ENCODE peak calls at places on chromosomes 4 and X, in six cellular contexts. S is NCI-H2081, V is AG09309, K is NCI-H1105, F is coronary artery, G is globus pallidus. W is an unnamed sample.

GRCh38 chrX:13053171-13053570 is 8.8 kb upstream of the FAM9C start:
- DNase-seq in S (no peak), V (no peak), K (no peak), F (no peak), G (no peak), W (no peak)

GRCh38 chrX:138018145-138018799 is 452.3 kb downstream of the ZIC3 start:
- DNase-seq in S (peak; percentile 7), V (no peak), K (peak; percentile 3), F (no peak), G (no peak), W (no peak)

GRCh38 chr4:59553739-59554126 is 1646.4 kb upstream of the ADGRL3 start:
- DNase-seq in S (no peak), V (no peak), K (no peak), F (no peak), G (no peak), W (no peak)

GRCh38 chr4:4386296-4386735 is 586 bp upstream of the NSG1 start:
- DNase-seq in S (no peak), V (no peak), K (peak; percentile 22), F (no peak), G (no peak), W (no peak)

GRCh38 chrX:21728276-21728968 is 29.5 kb downstream of the SMPX start:
- DNase-seq in S (peak; percentile 9), V (no peak), K (no peak), F (no peak), G (no peak), W (no peak)

GRCh38 chrX:124518888-124519287 is 172.5 kb downstream of the SH2D1A start:
- DNase-seq in S (no peak), V (no peak), K (no peak), F (no peak), G (no peak), W (peak; percentile 41)

GRCh38 chrX:40012800-40013682 is 84.7 kb downstream of the BCOR start:
- DNase-seq in S (peak; percentile 86), V (no peak), K (peak; percentile 51), F (peak; percentile 80), G (no peak), W (no peak)

GRCh38 chr4:109846395-109847098 is 1.4 kb upstream of the LRIT3 start:
- DNase-seq in S (no peak), V (no peak), K (no peak), F (no peak), G (no peak), W (no peak)

GRCh38 chrX:124467202-124467601 is 120.8 kb downstream of the SH2D1A start:
- DNase-seq in S (no peak), V (no peak), K (no peak), F (no peak), G (no peak), W (no peak)

GRCh38 chr4:791866-792630 is 33.9 kb downstream of the CPLX1 start:
- DNase-seq in S (no peak), V (no peak), K (no peak), F (no peak), G (no peak), W (no peak)

GRCh38 chr4:85142451-85142850 is 176.0 kb upstream of the WDFY3 start:
- DNase-seq in S (no peak), V (no peak), K (no peak), F (no peak), G (no peak), W (no peak)

GRCh38 chrX:120746153-120746552 is 116.3 kb upstream of the C1GALT1C1 start:
- DNase-seq in S (no peak), V (no peak), K (no peak), F (no peak), G (no peak), W (no peak)

GRCh38 chr4:156609421-156609820 is 362.2 kb downstream of the PDGFC start:
- DNase-seq in S (no peak), V (no peak), K (no peak), F (no peak), G (peak; percentile 14), W (no peak)

GRCh38 chr4:173652283-173652931 is 122.4 kb upstream of the HAND2 start:
- DNase-seq in S (no peak), V (no peak), K (no peak), F (no peak), G (no peak), W (no peak)

GRCh38 chrX:47191331-47191730 is 2.3 kb upstream of the UBA1 start:
- DNase-seq in S (peak; percentile 80), V (no peak), K (no peak), F (no peak), G (no peak), W (no peak)

GRCh38 chr4:166008510-166008909 is 135.5 kb downstream of the TLL1 start:
- DNase-seq in S (no peak), V (no peak), K (no peak), F (no peak), G (no peak), W (no peak)

GRCh38 chr4:2793578-2793919 is 664 bp downstream of the SH3BP2 start:
- DNase-seq in S (no peak), V (no peak), K (peak; percentile 0), F (peak; percentile 74), G (no peak), W (no peak)

GRCh38 chr4:125140966-125141495 is 173.7 kb upstream of the FAT4 start:
- DNase-seq in S (no peak), V (peak; percentile 10), K (no peak), F (no peak), G (no peak), W (peak; percentile 12)

GRCh38 chr4:3009422-3009821 is 46.1 kb downstream of the GRK4 start:
- DNase-seq in S (no peak), V (no peak), K (no peak), F (no peak), G (peak; percentile 35), W (no peak)

GRCh38 chr4:153758688-153759406 is 977 bp downstream of the RNF175 start:
- DNase-seq in S (no peak), V (no peak), K (no peak), F (no peak), G (no peak), W (no peak)

GRCh38 chr4:41874398-41874797 is 60.8 kb upstream of the TMEM33 start:
- DNase-seq in S (no peak), V (no peak), K (no peak), F (no peak), G (no peak), W (no peak)

GRCh38 chr4:186808635-186809018 is 85.0 kb upstream of the FAT1 start:
- DNase-seq in S (no peak), V (peak; percentile 78), K (no peak), F (no peak), G (no peak), W (no peak)

GRCh38 chrX:97616883-97617510 is 733.3 kb downstream of the RPA4 start:
- DNase-seq in S (no peak), V (peak; percentile 14), K (no peak), F (no peak), G (no peak), W (peak; percentile 1)

GRCh38 chr4:154781126-154781982 is at the start of gene RBM46:
- DNase-seq in S (no peak), V (no peak), K (no peak), F (no peak), G (no peak), W (no peak)

GRCh38 chrX:31658360-31658759 is 586.5 kb upstream of the FTHL17 start:
- DNase-seq in S (peak; percentile 50), V (peak; percentile 7), K (peak; percentile 0), F (no peak), G (peak; percentile 15), W (peak; percentile 0)

GRCh38 chr4:18343581-18343980 is 322.0 kb upstream of the LCORL start:
- DNase-seq in S (no peak), V (no peak), K (no peak), F (no peak), G (no peak), W (no peak)

GRCh38 chrX:13090261-13091110 is 46.1 kb upstream of the FAM9C start:
- DNase-seq in S (no peak), V (no peak), K (no peak), F (no peak), G (peak; percentile 47), W (no peak)

GRCh38 chrX:151175283-151176062 is 911 bp upstream of the GPR50 start:
- DNase-seq in S (no peak), V (no peak), K (no peak), F (no peak), G (no peak), W (no peak)

GRCh38 chrX:34585561-34585960 is 71.5 kb downstream of the TMEM47 start:
- DNase-seq in S (peak; percentile 61), V (no peak), K (no peak), F (no peak), G (no peak), W (no peak)

GRCh38 chrX:131830400-131831184 is 192.5 kb upstream of the STK26 start:
- DNase-seq in S (peak; percentile 97), V (peak; percentile 44), K (peak; percentile 78), F (peak; percentile 81), G (peak; percentile 84), W (no peak)

W was measured in AG04449.